ENCODE peak calls at places on chromosomes 11 and 22, in four cellular contexts. N, A, T and M are unnamed samples. For H3K4me1, the result is how much of the 10 kb centered on the place peaks cover.

GRCh38 chr11:37322333-37323194 is 724.5 kb upstream of the RAG2 start:
- DNase-seq in N (no peak), A (no peak), T (no peak), M (no peak)

GRCh38 chr22:49551446-49551845 is 276.2 kb downstream of the BRD1 start:
- DNase-seq in N (no peak), A (no peak), T (peak), M (no peak)

GRCh38 chr22:49540084-49540483 is 287.6 kb downstream of the BRD1 start:
- DNase-seq in N (no peak), A (no peak), T (peak), M (no peak)

GRCh38 chr11:114416441-114416928 is 16.0 kb downstream of the RBM7 start:
- DNase-seq in N (no peak), A (no peak), T (no peak), M (no peak)

GRCh38 chr11:61922539-61922938 is 5.2 kb upstream of the RAB3IL1 start:
- DNase-seq in N (no peak), A (peak), T (no peak), M (no peak)

GRCh38 chr22:38796262-38796957 is 2.5 kb upstream of the DNAL4 start:
- DNase-seq in N (no peak), A (no peak), T (no peak), M (no peak)

GRCh38 chr11:11076276-11076675 is 218.4 kb upstream of the ZBED5 start:
- DNase-seq in N (no peak), A (no peak), T (no peak), M (no peak)

GRCh38 chr22:17787159-17788022 is 13.1 kb upstream of the BID start:
- DNase-seq in N (no peak), A (no peak), T (no peak), M (no peak)

GRCh38 chr11:120063686-120064340 is 74.1 kb downstream of the TRIM29 start:
- DNase-seq in N (no peak), A (no peak), T (no peak), M (no peak)

GRCh38 chr11:71153005-71153395 is 99.4 kb downstream of the SHANK2 start:
- DNase-seq in N (no peak), A (no peak), T (peak), M (no peak)

GRCh38 chr11:43579919-43580276 is 100.6 kb upstream of the HSD17B12 start:
- DNase-seq in N (peak), A (no peak), T (no peak), M (no peak)

GRCh38 chr11:43578346-43579170 is 102.0 kb upstream of the HSD17B12 start:
- DNase-seq in N (no peak), A (no peak), T (no peak), M (no peak)

GRCh38 chr11:43577566-43578264 is 102.8 kb upstream of the HSD17B12 start:
- DNase-seq in N (no peak), A (no peak), T (no peak), M (no peak)

GRCh38 chr11:43580735-43581369 is 99.7 kb upstream of the HSD17B12 start:
- DNase-seq in N (peak), A (no peak), T (no peak), M (no peak)

GRCh38 chr11:43579171-43579918 is 101.2 kb upstream of the HSD17B12 start:
- DNase-seq in N (peak), A (no peak), T (no peak), M (no peak)
- H3K4me1 ChIP-seq in N (under half), A (under half), T (under half), M (under half)

GRCh38 chr22:22992474-22992873 is 77.8 kb upstream of the GNAZ start:
- DNase-seq in N (no peak), A (no peak), T (no peak), M (no peak)
- H3K4me3 ChIP-seq in N (no peak), A (no peak), T (no peak), M (no peak)

DNA sequence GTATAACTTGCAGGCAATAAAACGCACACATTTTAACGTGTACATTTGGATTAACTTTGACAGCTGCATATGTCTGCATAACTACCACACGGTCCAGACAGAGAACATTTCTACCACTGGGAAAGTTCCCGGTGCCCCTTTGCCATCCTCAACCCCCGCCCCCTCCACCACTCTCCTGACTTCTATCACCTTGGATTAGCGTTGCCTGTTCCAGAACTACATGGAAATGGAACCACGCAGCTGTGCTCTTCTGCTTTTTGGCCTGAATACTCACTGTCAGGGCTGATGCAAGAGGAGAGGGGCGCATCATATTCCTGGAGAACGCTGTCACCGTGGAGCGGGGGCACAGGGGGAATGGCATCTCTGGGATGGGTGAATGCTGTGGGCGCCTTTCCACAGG is 62.1 kb downstream of the LRP5 start:
- DNase-seq in N (no peak), A (no peak), T (no peak), M (no peak)
- H3K4me1 ChIP-seq in N (under half), A (under half), T (half or more), M (under half)

GRCh38 chr11:15969701-15970329 is 386.5 kb downstream of the SOX6 start:
- DNase-seq in N (no peak), A (no peak), T (no peak), M (no peak)
- H3K4me3 ChIP-seq in N (no peak), A (peak), T (peak), M (no peak)

GRCh38 chr11:57155400-57155799 is 26.4 kb upstream of the LRRC55 start:
- DNase-seq in N (no peak), A (no peak), T (no peak), M (no peak)
- H3K4me1 ChIP-seq in N (under half), A (under half), T (under half), M (under half)

GRCh38 chr11:121467965-121468364 is 15.2 kb upstream of the SORL1-AS1 start:
- DNase-seq in N (no peak), A (no peak), T (no peak), M (peak)

GRCh38 chr11:121465709-121466062 is 12.9 kb upstream of the SORL1-AS1 start:
- DNase-seq in N (no peak), A (no peak), T (no peak), M (no peak)

GRCh38 chr11:121463689-121464335 is 11.0 kb upstream of the SORL1-AS1 start:
- DNase-seq in N (no peak), A (no peak), T (no peak), M (no peak)

GRCh38 chr11:121464352-121464946 is 11.7 kb upstream of the SORL1-AS1 start:
- DNase-seq in N (no peak), A (peak), T (no peak), M (no peak)

DNA sequence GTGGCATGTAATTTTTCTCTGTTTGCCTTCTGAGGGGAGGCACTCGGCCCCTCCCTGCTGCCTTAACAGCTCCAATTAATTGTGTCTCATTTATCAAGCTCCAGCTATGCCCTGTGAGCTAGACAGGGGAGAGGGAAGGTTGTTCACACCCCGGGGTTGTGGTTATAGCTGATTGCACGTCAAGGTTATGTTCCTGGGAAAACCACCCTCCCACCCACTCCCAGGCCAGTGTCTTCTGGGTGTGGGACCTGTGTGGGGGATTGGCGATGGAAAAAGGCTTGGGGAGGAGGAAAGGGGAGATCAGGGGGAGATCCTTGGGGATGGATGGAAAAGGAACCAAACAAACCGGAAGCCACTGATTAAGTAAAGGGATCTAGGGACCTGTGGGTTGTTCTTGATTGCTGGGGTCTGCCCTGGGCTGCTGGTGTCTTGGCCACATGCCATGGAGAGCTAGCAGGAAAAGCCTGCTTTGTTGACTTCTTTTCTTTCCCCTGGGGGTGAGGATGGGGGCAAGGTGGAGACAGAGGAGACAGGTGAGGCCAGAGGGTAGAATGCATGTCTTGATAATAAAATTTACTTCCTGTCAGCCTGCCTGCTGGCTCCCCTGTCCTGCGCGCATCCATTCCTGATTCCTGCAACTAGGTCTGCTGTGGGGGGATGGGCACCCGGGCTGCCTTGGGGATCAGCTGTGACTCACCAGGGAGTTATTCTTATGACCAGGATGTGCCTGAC is 13.5 kb upstream of the SORL1-AS1 start:
- DNase-seq in N (peak), A (peak), T (peak), M (no peak)
- H3K4me3 ChIP-seq in N (no peak), A (no peak), T (no peak), M (peak)

GRCh38 chr22:40806711-40807110 is 12.4 kb downstream of the SLC25A17 start:
- DNase-seq in N (no peak), A (no peak), T (no peak), M (no peak)
- H3K4me1 ChIP-seq in N (under half), A (under half), T (under half), M (under half)

GRCh38 chr22:22942511-22943329 is 55.1 kb downstream of the IGLL5 start:
- DNase-seq in N (peak), A (peak), T (peak), M (peak)
- H3K4me3 ChIP-seq in N (no peak), A (no peak), T (no peak), M (no peak)